ENCODE peak calls at places on chromosomes 5 and 9, in seven cellular contexts. One of them, this sample, is unnamed.

GRCh38 chr9:95107001-95107749 is 210.3 kb downstream of the FANCC start:
- DNase-seq in IMR-90: peak
- DNase-seq in astrocyte: peak
- DNase-seq in GM23338: no peak
- DNase-seq in mammary epithelial cell: no peak
- DNase-seq in choroid plexus epithelial cell: peak
- DNase-seq in Calu3: no peak
- DNase-seq in this sample: no peak

GRCh38 chr9:68416891-68417570 is 60.6 kb downstream of the PGM5 start:
- DNase-seq in IMR-90: no peak
- DNase-seq in astrocyte: no peak
- DNase-seq in GM23338: peak
- DNase-seq in mammary epithelial cell: peak
- DNase-seq in choroid plexus epithelial cell: peak
- DNase-seq in Calu3: peak
- DNase-seq in this sample: peak

GRCh38 chr5:94746731-94747124 is 128.3 kb downstream of the SLF1 start:
- DNase-seq in IMR-90: no peak
- DNase-seq in astrocyte: peak
- DNase-seq in GM23338: no peak
- DNase-seq in mammary epithelial cell: no peak
- DNase-seq in choroid plexus epithelial cell: peak
- DNase-seq in Calu3: no peak
- DNase-seq in this sample: peak

GRCh38 chr5:76851713-76852369 is 2.0 kb downstream of the S100Z start:
- DNase-seq in IMR-90: no peak
- DNase-seq in astrocyte: no peak
- DNase-seq in GM23338: no peak
- DNase-seq in mammary epithelial cell: no peak
- DNase-seq in choroid plexus epithelial cell: no peak
- DNase-seq in Calu3: no peak
- DNase-seq in this sample: no peak

GRCh38 chr9:137968235-137968634 is 90.7 kb downstream of the CACNA1B start:
- DNase-seq in IMR-90: no peak
- DNase-seq in astrocyte: no peak
- DNase-seq in GM23338: peak
- DNase-seq in mammary epithelial cell: no peak
- DNase-seq in choroid plexus epithelial cell: no peak
- DNase-seq in Calu3: no peak
- DNase-seq in this sample: no peak

GRCh38 chr5:91425046-91425445 is 41.9 kb upstream of the ARRDC3 start:
- DNase-seq in IMR-90: no peak
- DNase-seq in astrocyte: no peak
- DNase-seq in GM23338: peak
- DNase-seq in mammary epithelial cell: no peak
- DNase-seq in choroid plexus epithelial cell: no peak
- DNase-seq in Calu3: no peak
- DNase-seq in this sample: no peak

GRCh38 chr5:72018158-72018803 is 89.0 kb upstream of the MAP1B start:
- DNase-seq in IMR-90: peak
- DNase-seq in astrocyte: no peak
- DNase-seq in GM23338: peak
- DNase-seq in mammary epithelial cell: peak
- DNase-seq in choroid plexus epithelial cell: peak
- DNase-seq in Calu3: peak
- DNase-seq in this sample: peak

GRCh38 chr9:21711504-21711903 is 90.9 kb upstream of the MTAP start:
- DNase-seq in IMR-90: peak
- DNase-seq in astrocyte: peak
- DNase-seq in GM23338: peak
- DNase-seq in mammary epithelial cell: peak
- DNase-seq in choroid plexus epithelial cell: peak
- DNase-seq in Calu3: no peak
- DNase-seq in this sample: no peak

GRCh38 chr5:35835796-35836742 is 20.6 kb upstream of the IL7R start:
- DNase-seq in IMR-90: no peak
- DNase-seq in astrocyte: no peak
- DNase-seq in GM23338: no peak
- DNase-seq in mammary epithelial cell: no peak
- DNase-seq in choroid plexus epithelial cell: no peak
- DNase-seq in Calu3: no peak
- DNase-seq in this sample: peak

GRCh38 chr9:121160025-121160424 is 41.6 kb downstream of the RAB14 start:
- DNase-seq in IMR-90: no peak
- DNase-seq in astrocyte: no peak
- DNase-seq in GM23338: no peak
- DNase-seq in mammary epithelial cell: no peak
- DNase-seq in choroid plexus epithelial cell: no peak
- DNase-seq in Calu3: no peak
- DNase-seq in this sample: no peak

GRCh38 chr5:169417676-169418075 is 116.7 kb upstream of the SLIT3 start:
- DNase-seq in IMR-90: no peak
- DNase-seq in astrocyte: no peak
- DNase-seq in GM23338: no peak
- DNase-seq in mammary epithelial cell: no peak
- DNase-seq in choroid plexus epithelial cell: no peak
- DNase-seq in Calu3: no peak
- DNase-seq in this sample: no peak

GRCh38 chr9:87708989-87709706 is 16.8 kb upstream of the CTSL start:
- DNase-seq in IMR-90: no peak
- DNase-seq in astrocyte: no peak
- DNase-seq in GM23338: no peak
- DNase-seq in mammary epithelial cell: no peak
- DNase-seq in choroid plexus epithelial cell: no peak
- DNase-seq in Calu3: no peak
- DNase-seq in this sample: no peak

GRCh38 chr9:99489043-99489378 is 266.9 kb downstream of the SEC61B start:
- DNase-seq in IMR-90: peak
- DNase-seq in astrocyte: peak
- DNase-seq in GM23338: no peak
- DNase-seq in mammary epithelial cell: peak
- DNase-seq in choroid plexus epithelial cell: peak
- DNase-seq in Calu3: no peak
- DNase-seq in this sample: no peak

GRCh38 chr9:136947955-136948510 is 3.0 kb downstream of the C8G start:
- DNase-seq in IMR-90: peak
- DNase-seq in astrocyte: no peak
- DNase-seq in GM23338: peak
- DNase-seq in mammary epithelial cell: peak
- DNase-seq in choroid plexus epithelial cell: peak
- DNase-seq in Calu3: peak
- DNase-seq in this sample: no peak

GRCh38 chr5:175696139-175696854 is 38.4 kb downstream of the HRH2 start:
- DNase-seq in IMR-90: no peak
- DNase-seq in astrocyte: no peak
- DNase-seq in GM23338: peak
- DNase-seq in mammary epithelial cell: peak
- DNase-seq in choroid plexus epithelial cell: peak
- DNase-seq in Calu3: peak
- DNase-seq in this sample: peak

GRCh38 chr5:170225326-170226137 is 7.3 kb upstream of the C5orf58 start:
- DNase-seq in IMR-90: peak
- DNase-seq in astrocyte: peak
- DNase-seq in GM23338: peak
- DNase-seq in mammary epithelial cell: peak
- DNase-seq in choroid plexus epithelial cell: peak
- DNase-seq in Calu3: peak
- DNase-seq in this sample: peak

GRCh38 chr5:9015250-9015936 is 530.5 kb downstream of the SEMA5A start:
- DNase-seq in IMR-90: peak
- DNase-seq in astrocyte: peak
- DNase-seq in GM23338: no peak
- DNase-seq in mammary epithelial cell: no peak
- DNase-seq in choroid plexus epithelial cell: peak
- DNase-seq in Calu3: no peak
- DNase-seq in this sample: no peak

DNA sequence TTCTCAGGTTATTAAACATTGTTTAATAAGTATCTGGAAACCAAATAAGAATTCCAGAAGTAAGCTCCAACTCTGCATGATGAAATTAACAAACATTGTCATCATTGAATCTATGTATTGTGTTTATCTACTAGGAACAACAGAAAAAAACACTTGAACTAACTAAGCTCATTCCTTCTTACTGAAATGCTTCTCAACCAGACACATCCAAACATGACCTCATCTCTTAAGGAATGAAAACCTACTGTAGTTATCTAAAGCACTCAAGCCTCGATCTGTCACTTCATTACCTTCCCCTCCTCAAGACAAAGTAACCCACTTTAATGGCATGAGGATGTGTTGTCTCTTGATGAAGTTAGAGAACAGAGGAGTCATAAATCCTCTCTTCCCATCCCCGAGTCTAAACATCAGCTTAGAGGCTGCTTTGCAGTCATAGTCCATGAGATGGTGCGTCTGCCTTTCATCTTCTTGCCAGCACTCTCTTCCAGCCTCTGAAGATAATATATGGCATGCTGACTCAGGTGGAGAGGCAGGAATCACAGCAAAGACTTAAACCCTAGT is 86.5 kb downstream of the CEMIP2 start:
- DNase-seq in IMR-90: peak
- DNase-seq in astrocyte: peak
- DNase-seq in GM23338: no peak
- DNase-seq in mammary epithelial cell: peak
- DNase-seq in choroid plexus epithelial cell: peak
- DNase-seq in Calu3: no peak
- DNase-seq in this sample: no peak
- TF ChIP-seq CTCF in IMR-90: no peak
- TF ChIP-seq CTCF in astrocyte: no peak
- TF ChIP-seq CTCF in GM23338: no peak
- TF ChIP-seq CTCF in mammary epithelial cell: no peak
- TF ChIP-seq CTCF in choroid plexus epithelial cell: peak
- TF ChIP-seq CTCF in Calu3: no peak
- TF ChIP-seq CTCF in this sample: no peak

GRCh38 chr9:34127035-34127948 is 794 bp upstream of the DCAF12 start:
- DNase-seq in IMR-90: no peak
- DNase-seq in astrocyte: no peak
- DNase-seq in GM23338: no peak
- DNase-seq in mammary epithelial cell: no peak
- DNase-seq in choroid plexus epithelial cell: no peak
- DNase-seq in Calu3: no peak
- DNase-seq in this sample: no peak

GRCh38 chr9:34124923-34125322 is 1.6 kb downstream of the DCAF12 start:
- DNase-seq in IMR-90: no peak
- DNase-seq in astrocyte: no peak
- DNase-seq in GM23338: peak
- DNase-seq in mammary epithelial cell: peak
- DNase-seq in choroid plexus epithelial cell: peak
- DNase-seq in Calu3: no peak
- DNase-seq in this sample: no peak

GRCh38 chr9:34124103-34124502 is 2.4 kb downstream of the DCAF12 start:
- DNase-seq in IMR-90: no peak
- DNase-seq in astrocyte: no peak
- DNase-seq in GM23338: no peak
- DNase-seq in mammary epithelial cell: no peak
- DNase-seq in choroid plexus epithelial cell: no peak
- DNase-seq in Calu3: no peak
- DNase-seq in this sample: no peak

GRCh38 chr9:34126207-34127034 is at the start of gene DCAF12:
- DNase-seq in IMR-90: peak
- DNase-seq in astrocyte: peak
- DNase-seq in GM23338: peak
- DNase-seq in mammary epithelial cell: peak
- DNase-seq in choroid plexus epithelial cell: peak
- DNase-seq in Calu3: peak
- DNase-seq in this sample: peak

DNA sequence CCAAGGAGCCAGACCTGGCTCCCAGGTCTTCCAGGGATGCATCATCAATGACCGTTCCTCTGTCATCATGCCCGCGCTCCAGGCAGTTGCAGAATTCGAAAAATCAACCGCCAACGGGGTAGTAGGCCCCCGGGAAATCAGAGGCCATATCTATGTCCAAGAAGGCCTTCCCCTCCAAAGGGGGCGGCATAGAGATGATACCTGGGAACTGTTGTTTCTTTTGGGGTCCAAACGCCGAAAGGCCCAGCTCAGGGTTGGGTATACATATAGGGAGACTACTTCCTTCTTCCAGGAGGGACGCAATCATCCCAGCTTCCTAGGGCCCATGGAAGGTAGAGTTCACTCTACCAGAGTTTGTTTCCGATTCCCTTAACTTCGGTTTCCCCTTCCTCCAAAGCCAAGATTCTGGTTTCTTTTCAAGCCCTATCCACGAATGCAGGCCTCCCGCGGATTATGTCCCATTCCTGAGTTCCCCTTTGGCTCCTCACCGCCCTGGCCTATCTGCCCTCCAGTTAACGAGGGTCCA is 754 bp downstream of the DCAF12 start:
- DNase-seq in IMR-90: peak
- DNase-seq in astrocyte: peak
- DNase-seq in GM23338: peak
- DNase-seq in mammary epithelial cell: peak
- DNase-seq in choroid plexus epithelial cell: peak
- DNase-seq in Calu3: no peak
- DNase-seq in this sample: no peak
- TF ChIP-seq CTCF in IMR-90: peak
- TF ChIP-seq CTCF in astrocyte: no peak
- TF ChIP-seq CTCF in GM23338: peak
- TF ChIP-seq CTCF in mammary epithelial cell: peak
- TF ChIP-seq CTCF in choroid plexus epithelial cell: peak
- TF ChIP-seq CTCF in Calu3: no peak
- TF ChIP-seq CTCF in this sample: no peak

GRCh38 chr5:174402224-174402812 is 322.1 kb upstream of the MSX2 start:
- DNase-seq in IMR-90: no peak
- DNase-seq in astrocyte: no peak
- DNase-seq in GM23338: peak
- DNase-seq in mammary epithelial cell: no peak
- DNase-seq in choroid plexus epithelial cell: peak
- DNase-seq in Calu3: peak
- DNase-seq in this sample: no peak
- TF ChIP-seq CTCF in IMR-90: no peak
- TF ChIP-seq CTCF in astrocyte: no peak
- TF ChIP-seq CTCF in GM23338: no peak
- TF ChIP-seq CTCF in mammary epithelial cell: peak
- TF ChIP-seq CTCF in choroid plexus epithelial cell: peak
- TF ChIP-seq CTCF in Calu3: no peak
- TF ChIP-seq CTCF in this sample: no peak

GRCh38 chr5:155025890-155026289 is 12.3 kb downstream of the KIF4B start:
- DNase-seq in IMR-90: no peak
- DNase-seq in astrocyte: no peak
- DNase-seq in GM23338: no peak
- DNase-seq in mammary epithelial cell: no peak
- DNase-seq in choroid plexus epithelial cell: no peak
- DNase-seq in Calu3: no peak
- DNase-seq in this sample: no peak

GRCh38 chr5:155029240-155029639 is 15.7 kb downstream of the KIF4B start:
- DNase-seq in IMR-90: no peak
- DNase-seq in astrocyte: no peak
- DNase-seq in GM23338: no peak
- DNase-seq in mammary epithelial cell: no peak
- DNase-seq in choroid plexus epithelial cell: no peak
- DNase-seq in Calu3: no peak
- DNase-seq in this sample: no peak

GRCh38 chr5:155024015-155024414 is 10.5 kb downstream of the KIF4B start:
- DNase-seq in IMR-90: no peak
- DNase-seq in astrocyte: no peak
- DNase-seq in GM23338: peak
- DNase-seq in mammary epithelial cell: peak
- DNase-seq in choroid plexus epithelial cell: no peak
- DNase-seq in Calu3: no peak
- DNase-seq in this sample: no peak

GRCh38 chr5:155023320-155023719 is 9.8 kb downstream of the KIF4B start:
- DNase-seq in IMR-90: no peak
- DNase-seq in astrocyte: no peak
- DNase-seq in GM23338: no peak
- DNase-seq in mammary epithelial cell: no peak
- DNase-seq in choroid plexus epithelial cell: no peak
- DNase-seq in Calu3: no peak
- DNase-seq in this sample: no peak

GRCh38 chr5:155027993-155028629 is 14.6 kb downstream of the KIF4B start:
- DNase-seq in IMR-90: no peak
- DNase-seq in astrocyte: no peak
- DNase-seq in GM23338: peak
- DNase-seq in mammary epithelial cell: peak
- DNase-seq in choroid plexus epithelial cell: peak
- DNase-seq in Calu3: peak
- DNase-seq in this sample: no peak
- TF ChIP-seq CTCF in IMR-90: no peak
- TF ChIP-seq CTCF in astrocyte: no peak
- TF ChIP-seq CTCF in GM23338: peak
- TF ChIP-seq CTCF in mammary epithelial cell: peak
- TF ChIP-seq CTCF in choroid plexus epithelial cell: peak
- TF ChIP-seq CTCF in Calu3: peak
- TF ChIP-seq CTCF in this sample: no peak